ENCODE peak calls at places on chromosomes 13 and 19, in five cellular contexts. F is adrenal gland, C is brain microvascular endothelial cell, V is pancreas, G is astrocyte. Y is an unnamed sample.

GRCh38 chr13:26497991-26498423 is 59.5 kb upstream of the WASF3 start:
- DNase-seq in F (no peak), C (peak; percentile 91), V (no peak), G (peak; percentile 97), Y (peak; percentile 89)

GRCh38 chr19:47550129-47550528 is 22.8 kb downstream of the ZNF541 start:
- DNase-seq in F (no peak), C (no peak), V (no peak), G (no peak), Y (no peak)

GRCh38 chr19:16293133-16294085 is 31.2 kb upstream of the KLF2 start:
- DNase-seq in F (peak; percentile 73), C (peak; percentile 96), V (no peak), G (peak; percentile 96), Y (peak; percentile 97)

GRCh38 chr13:109644069-109644750 is 142.2 kb downstream of the IRS2 start:
- DNase-seq in F (no peak), C (no peak), V (no peak), G (no peak), Y (no peak)

GRCh38 chr19:54316746-54317107 is 3.8 kb upstream of the LILRA5 start:
- DNase-seq in F (no peak), C (no peak), V (no peak), G (no peak), Y (no peak)

GRCh38 chr19:40502647-40503046 is 35.8 kb downstream of the SPTBN4 start:
- DNase-seq in F (no peak), C (no peak), V (no peak), G (no peak), Y (peak; percentile 6)

GRCh38 chr19:33683881-33684549 is 62.3 kb downstream of the CHST8 start:
- DNase-seq in F (peak; percentile 38), C (peak; percentile 16), V (peak; percentile 85), G (peak; percentile 18), Y (peak; percentile 56)

GRCh38 chr13:111202745-111203144 is 87.6 kb downstream of the ARHGEF7 start:
- DNase-seq in F (no peak), C (peak; percentile 96), V (no peak), G (peak; percentile 85), Y (peak; percentile 96)

GRCh38 chr13:98254541-98254940 is 77.5 kb upstream of the RNF113B start:
- DNase-seq in F (no peak), C (no peak), V (no peak), G (peak; percentile 57), Y (no peak)

GRCh38 chr19:16951529-16951928 is 62.7 kb downstream of the F2RL3 start:
- DNase-seq in F (no peak), C (no peak), V (no peak), G (peak; percentile 7), Y (no peak)

GRCh38 chr19:46416077-46416709 is 2.8 kb upstream of the CCDC8 start:
- DNase-seq in F (peak; percentile 97), C (peak; percentile 87), V (peak; percentile 97), G (peak; percentile 75), Y (peak; percentile 93)

GRCh38 chr19:472005-472858 is 11.4 kb upstream of the SHC2 start:
- DNase-seq in F (no peak), C (no peak), V (peak; percentile 64), G (no peak), Y (no peak)

GRCh38 chr19:49635530-49636229 is 4.3 kb downstream of the RRAS start:
- DNase-seq in F (no peak), C (no peak), V (peak; percentile 45), G (no peak), Y (peak; percentile 48)

GRCh38 chr13:74778946-74779345 is 644.7 kb upstream of the KLF12 start:
- DNase-seq in F (no peak), C (no peak), V (no peak), G (peak; percentile 29), Y (peak; percentile 41)

GRCh38 chr13:112246731-112247470 is 129.3 kb upstream of the SPACA7 start:
- DNase-seq in F (no peak), C (no peak), V (no peak), G (no peak), Y (no peak)

GRCh38 chr13:80931766-80932165 is 590.8 kb upstream of the SPRY2 start:
- DNase-seq in F (no peak), C (no peak), V (no peak), G (no peak), Y (peak; percentile 24)

GRCh38 chr13:100646030-100646673 is 28.4 kb downstream of the TMTC4 start:
- DNase-seq in F (no peak), C (peak; percentile 49), V (no peak), G (peak; percentile 10), Y (peak; percentile 61)

GRCh38 chr13:29474991-29475390 is 120.5 kb downstream of the SLC7A1 start:
- DNase-seq in F (no peak), C (peak; percentile 94), V (no peak), G (peak; percentile 94), Y (peak; percentile 95)

GRCh38 chr13:45564108-45564507 is 51.4 kb downstream of the ERICH6B start:
- DNase-seq in F (no peak), C (peak; percentile 54), V (no peak), G (peak; percentile 60), Y (peak; percentile 78)

GRCh38 chr19:50377051-50377441 is 789 bp downstream of the NR1H2 start:
- DNase-seq in F (peak; percentile 66), C (no peak), V (no peak), G (no peak), Y (peak; percentile 23)

GRCh38 chr13:40127476-40127875 is 472.0 kb downstream of the COG6 start:
- DNase-seq in F (no peak), C (no peak), V (no peak), G (no peak), Y (no peak)

GRCh38 chr19:2867025-2867991 is at the start of gene ZNF556:
- DNase-seq in F (peak; percentile 40), C (no peak), V (peak; percentile 42), G (no peak), Y (no peak)

GRCh38 chr13:29266261-29266660 is 329.2 kb downstream of the SLC7A1 start:
- DNase-seq in F (no peak), C (no peak), V (no peak), G (no peak), Y (no peak)

GRCh38 chr19:32570081-32570785 is 10.8 kb upstream of the PDCD5 start:
- DNase-seq in F (peak; percentile 74), C (peak; percentile 61), V (no peak), G (peak; percentile 6), Y (peak; percentile 83)

GRCh38 chr19:53086949-53087348 is 16.3 kb downstream of the ZNF160 start:
- DNase-seq in F (peak; percentile 93), C (peak; percentile 88), V (no peak), G (no peak), Y (peak; percentile 95)

GRCh38 chr13:109427148-109427547 is 359.2 kb downstream of the IRS2 start:
- DNase-seq in F (no peak), C (peak; percentile 12), V (no peak), G (peak; percentile 63), Y (peak; percentile 73)

GRCh38 chr13:26973946-26974345 is 197.7 kb downstream of the USP12 start:
- DNase-seq in F (no peak), C (no peak), V (no peak), G (no peak), Y (no peak)

DNA sequence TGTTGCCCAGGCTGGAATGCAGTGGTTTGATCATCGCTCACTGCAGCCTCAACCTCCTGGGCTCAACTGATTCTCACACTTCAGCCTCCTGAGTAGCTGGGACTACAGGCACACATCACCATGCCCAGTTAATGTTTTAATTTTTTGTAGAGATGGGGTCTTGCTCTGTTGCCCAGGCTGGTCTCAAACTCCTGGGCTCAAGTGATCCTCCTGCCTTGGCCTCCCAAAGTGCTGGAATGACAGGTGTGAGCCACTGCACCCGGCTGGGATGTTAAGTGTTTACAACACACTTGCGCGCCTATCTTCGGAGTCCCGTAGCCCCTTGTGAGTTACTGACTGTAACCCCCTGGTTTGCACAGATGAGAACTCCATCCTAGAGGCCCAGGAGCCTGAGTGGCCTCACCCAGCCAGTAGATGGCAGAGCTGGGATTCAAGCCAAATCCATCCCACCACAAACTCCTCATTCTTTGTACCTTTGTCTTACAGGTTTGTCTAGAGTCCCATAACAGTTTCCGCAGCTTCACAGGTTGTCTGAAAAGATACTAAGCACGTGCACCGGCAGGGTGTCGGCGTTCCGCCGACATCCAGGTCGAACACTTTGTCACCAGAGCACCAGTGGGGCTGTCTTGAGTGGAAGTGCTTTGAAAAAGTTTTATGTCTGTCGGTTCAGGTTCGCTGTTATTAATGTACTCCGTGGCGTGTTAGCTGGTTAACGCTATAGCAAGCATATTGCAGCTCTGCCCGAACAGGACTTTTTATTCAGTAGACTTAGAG is 14.7 kb downstream of the MAG start:
- DNase-seq in F (no peak), C (no peak), V (no peak), G (no peak), Y (no peak)
- TF ChIP-seq CTCF in F (no peak), C (peak; percentile 55), V (no peak), G (no peak), Y (peak; percentile 38)

GRCh38 chr19:4650159-4650558 is 10.8 kb downstream of the TNFAIP8L1 start:
- DNase-seq in F (no peak), C (no peak), V (no peak), G (no peak), Y (no peak)
- TF ChIP-seq CTCF in F (no peak), C (no peak), V (no peak), G (no peak), Y (no peak)

DNA sequence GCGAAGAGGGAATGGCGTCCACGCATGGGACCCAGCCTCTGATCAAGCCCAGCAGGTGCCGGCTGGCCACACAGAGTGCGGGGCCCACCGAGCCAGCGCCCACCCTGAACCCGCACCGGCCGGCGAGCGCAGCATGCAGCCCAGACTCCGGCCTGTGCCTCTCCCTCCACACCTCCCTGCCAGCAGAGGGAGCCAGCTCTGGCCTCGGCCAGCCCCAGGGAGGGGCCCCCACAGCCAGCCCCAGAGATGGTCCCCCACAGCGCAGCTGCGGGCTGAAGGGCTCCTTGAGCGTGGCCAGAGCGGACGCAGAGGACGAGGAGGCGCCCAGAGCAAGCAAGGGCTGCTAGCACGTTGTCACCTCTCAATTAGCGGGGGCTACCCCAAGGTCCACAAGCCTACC is 904.5 kb downstream of the SLITRK6 start:
- DNase-seq in F (no peak), C (no peak), V (peak; percentile 46), G (no peak), Y (no peak)
- TF ChIP-seq CTCF in F (no peak), C (no peak), V (no peak), G (no peak), Y (no peak)

GRCh38 chr13:23709521-23709920 is 139.3 kb downstream of the TNFRSF19 start:
- DNase-seq in F (no peak), C (no peak), V (no peak), G (no peak), Y (peak; percentile 36)

GRCh38 chr13:23705578-23705977 is 135.4 kb downstream of the TNFRSF19 start:
- DNase-seq in F (no peak), C (no peak), V (no peak), G (no peak), Y (peak; percentile 75)

GRCh38 chr13:23711355-23711754 is 141.1 kb downstream of the TNFRSF19 start:
- DNase-seq in F (no peak), C (no peak), V (no peak), G (no peak), Y (no peak)

GRCh38 chr13:23710366-23710765 is 140.2 kb downstream of the TNFRSF19 start:
- DNase-seq in F (no peak), C (no peak), V (no peak), G (no peak), Y (no peak)

DNA sequence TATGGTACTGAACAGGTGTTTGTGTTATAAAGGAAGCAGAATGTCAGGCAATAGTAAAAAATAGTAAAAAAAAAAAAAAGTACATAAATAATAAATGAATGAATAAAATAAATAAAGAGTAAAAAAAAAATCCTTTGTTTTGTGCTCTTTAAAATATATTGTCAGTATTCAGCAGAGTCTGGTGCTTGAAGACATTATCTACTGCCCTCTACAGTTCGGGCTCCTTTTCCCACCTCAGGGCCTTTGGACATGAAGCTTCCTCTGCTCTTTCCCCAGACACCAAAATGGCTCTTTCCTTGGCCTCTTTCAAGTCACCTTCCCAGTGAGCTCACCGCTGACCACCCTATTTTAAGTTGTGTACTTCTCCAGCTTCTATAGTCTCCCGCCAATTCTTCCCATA is 137.5 kb downstream of the TNFRSF19 start:
- DNase-seq in F (no peak), C (peak; percentile 42), V (no peak), G (no peak), Y (peak; percentile 76)
- TF ChIP-seq CTCF in F (no peak), C (peak; percentile 70), V (no peak), G (peak; percentile 3), Y (peak; percentile 77)